ENCODE peak calls at places on chromosomes 6 and 20, in seven cellular contexts. B, P, J, O, L, H and X are unnamed samples.

GRCh38 chr6:158797331-158798202 is 21.6 kb downstream of the EZR start:
- DNase-seq in B (no peak), P (peak), J (no peak), O (no peak), L (no peak), H (no peak), X (no peak)

GRCh38 chr6:64750910-64751309 is 956.1 kb downstream of the EYS start:
- DNase-seq in B (no peak), P (no peak), J (no peak), O (no peak), L (no peak), H (no peak), X (no peak)

GRCh38 chr6:117906905-117907599 is at the start of gene SLC35F1:
- DNase-seq in B (no peak), P (peak), J (peak), O (peak), L (peak), H (peak), X (peak)

GRCh38 chr6:24569811-24570210 is 75.0 kb downstream of the ALDH5A1 start:
- DNase-seq in B (no peak), P (no peak), J (no peak), O (no peak), L (no peak), H (no peak), X (no peak)

GRCh38 chr6:53894086-53894485 is 99.3 kb downstream of the LRRC1 start:
- DNase-seq in B (peak), P (peak), J (no peak), O (peak), L (no peak), H (no peak), X (no peak)

GRCh38 chr6:5723905-5724691 is 282.6 kb downstream of the NRN1 start:
- DNase-seq in B (no peak), P (peak), J (no peak), O (no peak), L (no peak), H (peak), X (no peak)

GRCh38 chr20:33423141-33423834 is 20.3 kb downstream of the SNTA1 start:
- DNase-seq in B (no peak), P (peak), J (peak), O (no peak), L (no peak), H (no peak), X (no peak)

GRCh38 chr6:143744593-143745151 is 66.9 kb downstream of the PHACTR2 start:
- DNase-seq in B (no peak), P (no peak), J (peak), O (no peak), L (no peak), H (no peak), X (no peak)

GRCh38 chr20:59827138-59828056 is 106.0 kb downstream of the SYCP2 start:
- DNase-seq in B (no peak), P (no peak), J (no peak), O (no peak), L (no peak), H (no peak), X (no peak)

GRCh38 chr6:139028658-139029469 is at the start of gene ABRACL:
- DNase-seq in B (peak), P (peak), J (peak), O (peak), L (peak), H (peak), X (peak)

GRCh38 chr6:42046491-42047219 is 3.7 kb upstream of the TAF8 start:
- DNase-seq in B (no peak), P (peak), J (no peak), O (no peak), L (no peak), H (no peak), X (no peak)

GRCh38 chr6:39366875-39367618 is 44.5 kb upstream of the KCNK16 start:
- DNase-seq in B (no peak), P (peak), J (no peak), O (no peak), L (no peak), H (no peak), X (no peak)

GRCh38 chr20:37315293-37316110 is 26.0 kb downstream of the MANBAL start:
- DNase-seq in B (no peak), P (peak), J (no peak), O (no peak), L (no peak), H (no peak), X (no peak)

GRCh38 chr20:361562-361961 is 14.7 kb downstream of the NRSN2 start:
- DNase-seq in B (no peak), P (no peak), J (no peak), O (no peak), L (no peak), H (no peak), X (no peak)

GRCh38 chr6:169692516-169692915 is 9.3 kb downstream of the WDR27 start:
- DNase-seq in B (no peak), P (no peak), J (no peak), O (no peak), L (no peak), H (no peak), X (no peak)

GRCh38 chr6:133218831-133219230 is 22.3 kb upstream of the EYA4 start:
- DNase-seq in B (no peak), P (no peak), J (no peak), O (no peak), L (no peak), H (no peak), X (no peak)

GRCh38 chr6:1136415-1136774 is 175.5 kb upstream of the FOXQ1 start:
- DNase-seq in B (no peak), P (peak), J (no peak), O (no peak), L (no peak), H (no peak), X (peak)

GRCh38 chr6:33689879-33690278 is 21.6 kb downstream of the UQCC2 start:
- DNase-seq in B (no peak), P (no peak), J (peak), O (no peak), L (no peak), H (no peak), X (no peak)

GRCh38 chr6:113082691-113083090 is 735.6 kb downstream of the RFPL4B start:
- DNase-seq in B (no peak), P (peak), J (no peak), O (no peak), L (no peak), H (no peak), X (no peak)

GRCh38 chr20:62285722-62286121 is 17.1 kb upstream of the ADRM1 start:
- DNase-seq in B (no peak), P (no peak), J (no peak), O (no peak), L (peak), H (no peak), X (no peak)

GRCh38 chr20:49612127-49612738 is 44.3 kb upstream of the PTGIS start:
- DNase-seq in B (no peak), P (no peak), J (no peak), O (no peak), L (no peak), H (no peak), X (no peak)

GRCh38 chr6:75098709-75099108 is 107.1 kb downstream of the COL12A1 start:
- DNase-seq in B (no peak), P (peak), J (peak), O (no peak), L (no peak), H (no peak), X (no peak)

GRCh38 chr6:143074670-143075318 is 14.1 kb downstream of the AIG1 start:
- DNase-seq in B (no peak), P (no peak), J (no peak), O (no peak), L (no peak), H (no peak), X (no peak)

GRCh38 chr6:11458509-11458908 is 79.0 kb upstream of the TMEM170B start:
- DNase-seq in B (no peak), P (no peak), J (no peak), O (no peak), L (no peak), H (no peak), X (no peak)

GRCh38 chr6:166862287-166862977 is 93.9 kb downstream of the RNASET2 start:
- DNase-seq in B (no peak), P (peak), J (no peak), O (no peak), L (peak), H (peak), X (peak)

GRCh38 chr6:81331526-81331925 is 421.0 kb downstream of the TENT5A start:
- DNase-seq in B (no peak), P (peak), J (no peak), O (no peak), L (no peak), H (no peak), X (no peak)

GRCh38 chr20:10555865-10556308 is 117.9 kb downstream of the JAG1 start:
- DNase-seq in B (no peak), P (peak), J (peak), O (no peak), L (no peak), H (no peak), X (no peak)

GRCh38 chr6:5956939-5957338 is 49.8 kb downstream of the NRN1 start:
- DNase-seq in B (no peak), P (no peak), J (no peak), O (no peak), L (no peak), H (no peak), X (no peak)

GRCh38 chr20:61299613-61300012 is 47.6 kb downstream of the CDH4 start:
- DNase-seq in B (no peak), P (no peak), J (no peak), O (no peak), L (no peak), H (no peak), X (no peak)

GRCh38 chr20:40101479-40102032 is 587.5 kb downstream of the MAFB start:
- DNase-seq in B (no peak), P (no peak), J (no peak), O (no peak), L (no peak), H (no peak), X (no peak)